ENCODE peak calls at places on chromosome 9, in seven cellular contexts. V, Z, H, C, K, T and S are unnamed samples.

GRCh38 chr9:92654481-92655301 is 15.2 kb downstream of the IPPK start:
- DNase-seq in V (no peak), Z (peak), H (no peak), C (no peak), K (no peak), T (no peak), S (no peak)

GRCh38 chr9:99824378-99825157 is 2.9 kb downstream of the NR4A3 start:
- DNase-seq in V (peak), Z (peak), H (peak), C (peak), K (peak), T (no peak), S (peak)

GRCh38 chr9:25677301-25678146 is 720 bp downstream of the TUSC1 start:
- DNase-seq in V (peak), Z (peak), H (peak), C (no peak), K (peak), T (peak), S (no peak)

GRCh38 chr9:95920024-95920423 is 44.5 kb downstream of the ERCC6L2 start:
- DNase-seq in V (no peak), Z (no peak), H (no peak), C (no peak), K (no peak), T (no peak), S (no peak)

GRCh38 chr9:124779368-124780059 is 2.6 kb downstream of the OLFML2A start:
- DNase-seq in V (peak), Z (no peak), H (no peak), C (no peak), K (peak), T (peak), S (no peak)

GRCh38 chr9:103364753-103365152 is 369.6 kb downstream of the CYLC2 start:
- DNase-seq in V (no peak), Z (no peak), H (no peak), C (no peak), K (peak), T (peak), S (no peak)

GRCh38 chr9:87007711-87008360 is 60.5 kb upstream of the GAS1 start:
- DNase-seq in V (no peak), Z (no peak), H (no peak), C (no peak), K (peak), T (no peak), S (no peak)

GRCh38 chr9:96567203-96567700 is 52.4 kb downstream of the CDC14B start:
- DNase-seq in V (no peak), Z (no peak), H (no peak), C (no peak), K (peak), T (no peak), S (no peak)

GRCh38 chr9:98597372-98597771 is 111.4 kb downstream of the GABBR2 start:
- DNase-seq in V (no peak), Z (no peak), H (no peak), C (no peak), K (peak), T (no peak), S (no peak)

GRCh38 chr9:12718482-12719026 is 25.4 kb downstream of the TYRP1 start:
- DNase-seq in V (no peak), Z (no peak), H (peak), C (no peak), K (peak), T (no peak), S (no peak)

GRCh38 chr9:86892576-86892975 is 54.7 kb downstream of the GAS1 start:
- DNase-seq in V (no peak), Z (no peak), H (no peak), C (no peak), K (peak), T (no peak), S (no peak)

GRCh38 chr9:7452378-7452777 is 347.2 kb downstream of the DMAC1 start:
- DNase-seq in V (no peak), Z (no peak), H (no peak), C (no peak), K (no peak), T (no peak), S (no peak)

GRCh38 chr9:77714077-77714549 is 66.0 kb upstream of the GNA14 start:
- DNase-seq in V (no peak), Z (no peak), H (no peak), C (no peak), K (no peak), T (no peak), S (no peak)

GRCh38 chr9:129121483-129121882 is 10.3 kb downstream of the PTPA start:
- DNase-seq in V (no peak), Z (no peak), H (no peak), C (no peak), K (peak), T (no peak), S (no peak)

GRCh38 chr9:76419782-76420380 is 25.7 kb upstream of the RFK start:
- DNase-seq in V (no peak), Z (no peak), H (no peak), C (no peak), K (peak), T (peak), S (no peak)
- TF ChIP-seq CTCF in V (no peak), Z (peak), H (peak), C (peak), K (peak), T (peak), S (peak)

GRCh38 chr9:90857103-90857502 is 55.5 kb downstream of the SYK start:
- DNase-seq in V (no peak), Z (no peak), H (no peak), C (no peak), K (no peak), T (no peak), S (no peak)

GRCh38 chr9:90855208-90856000 is 53.8 kb downstream of the SYK start:
- DNase-seq in V (no peak), Z (no peak), H (no peak), C (no peak), K (no peak), T (no peak), S (no peak)

GRCh38 chr9:90851444-90851843 is 49.8 kb downstream of the SYK start:
- DNase-seq in V (no peak), Z (no peak), H (no peak), C (no peak), K (no peak), T (no peak), S (no peak)

GRCh38 chr9:90853945-90854344 is 52.3 kb downstream of the SYK start:
- DNase-seq in V (no peak), Z (no peak), H (no peak), C (no peak), K (no peak), T (no peak), S (no peak)

GRCh38 chr9:90854637-90855036 is 53.0 kb downstream of the SYK start:
- DNase-seq in V (no peak), Z (no peak), H (no peak), C (no peak), K (no peak), T (no peak), S (no peak)
- TF ChIP-seq CTCF in V (no peak), Z (no peak), H (no peak), C (no peak), K (no peak), T (no peak), S (no peak)

DNA sequence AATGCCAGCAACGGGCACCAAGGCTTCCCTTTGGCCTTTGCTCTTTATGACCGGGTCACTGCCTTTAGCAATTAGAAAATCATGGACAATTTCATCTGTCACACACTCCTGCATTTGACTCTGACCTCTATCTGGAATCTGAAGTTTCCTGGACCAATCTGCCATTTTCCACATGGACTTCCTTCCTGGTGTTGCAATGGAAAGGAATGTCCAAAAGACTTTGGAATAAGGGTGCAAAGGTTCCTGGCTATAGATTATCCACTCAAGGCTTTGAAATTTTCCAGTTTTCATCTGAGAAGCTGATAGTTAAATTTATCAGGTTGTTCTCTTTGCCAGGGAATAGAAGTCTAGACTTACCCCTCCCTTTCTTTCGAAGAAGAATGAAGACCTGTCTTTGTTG is 523.1 kb upstream of the ZNF462 start:
- DNase-seq in V (no peak), Z (no peak), H (no peak), C (no peak), K (no peak), T (no peak), S (no peak)
- TF ChIP-seq CTCF in V (no peak), Z (no peak), H (no peak), C (no peak), K (no peak), T (no peak), S (no peak)

GRCh38 chr9:120711841-120712538 is 2.3 kb downstream of the MEGF9 start:
- DNase-seq in V (no peak), Z (no peak), H (no peak), C (no peak), K (no peak), T (peak), S (no peak)

GRCh38 chr9:120712539-120713031 is 1.7 kb downstream of the MEGF9 start:
- DNase-seq in V (no peak), Z (no peak), H (no peak), C (no peak), K (no peak), T (peak), S (no peak)

GRCh38 chr9:120713257-120714087 is 798 bp downstream of the MEGF9 start:
- DNase-seq in V (no peak), Z (peak), H (peak), C (peak), K (no peak), T (no peak), S (no peak)

GRCh38 chr9:120710110-120710981 is 3.9 kb downstream of the MEGF9 start:
- DNase-seq in V (no peak), Z (no peak), H (no peak), C (no peak), K (no peak), T (peak), S (peak)

GRCh38 chr9:120711354-120711753 is 2.9 kb downstream of the MEGF9 start:
- DNase-seq in V (no peak), Z (no peak), H (no peak), C (no peak), K (no peak), T (peak), S (no peak)
- TF ChIP-seq CTCF in V (no peak), Z (no peak), H (no peak), C (no peak), K (no peak), T (no peak), S (no peak)

GRCh38 chr9:134068742-134069535 is 1.1 kb upstream of the BRD3 start:
- DNase-seq in V (peak), Z (peak), H (peak), C (no peak), K (peak), T (no peak), S (no peak)
- TF ChIP-seq CTCF in V (no peak), Z (no peak), H (no peak), C (no peak), K (no peak), T (no peak), S (no peak)

DNA sequence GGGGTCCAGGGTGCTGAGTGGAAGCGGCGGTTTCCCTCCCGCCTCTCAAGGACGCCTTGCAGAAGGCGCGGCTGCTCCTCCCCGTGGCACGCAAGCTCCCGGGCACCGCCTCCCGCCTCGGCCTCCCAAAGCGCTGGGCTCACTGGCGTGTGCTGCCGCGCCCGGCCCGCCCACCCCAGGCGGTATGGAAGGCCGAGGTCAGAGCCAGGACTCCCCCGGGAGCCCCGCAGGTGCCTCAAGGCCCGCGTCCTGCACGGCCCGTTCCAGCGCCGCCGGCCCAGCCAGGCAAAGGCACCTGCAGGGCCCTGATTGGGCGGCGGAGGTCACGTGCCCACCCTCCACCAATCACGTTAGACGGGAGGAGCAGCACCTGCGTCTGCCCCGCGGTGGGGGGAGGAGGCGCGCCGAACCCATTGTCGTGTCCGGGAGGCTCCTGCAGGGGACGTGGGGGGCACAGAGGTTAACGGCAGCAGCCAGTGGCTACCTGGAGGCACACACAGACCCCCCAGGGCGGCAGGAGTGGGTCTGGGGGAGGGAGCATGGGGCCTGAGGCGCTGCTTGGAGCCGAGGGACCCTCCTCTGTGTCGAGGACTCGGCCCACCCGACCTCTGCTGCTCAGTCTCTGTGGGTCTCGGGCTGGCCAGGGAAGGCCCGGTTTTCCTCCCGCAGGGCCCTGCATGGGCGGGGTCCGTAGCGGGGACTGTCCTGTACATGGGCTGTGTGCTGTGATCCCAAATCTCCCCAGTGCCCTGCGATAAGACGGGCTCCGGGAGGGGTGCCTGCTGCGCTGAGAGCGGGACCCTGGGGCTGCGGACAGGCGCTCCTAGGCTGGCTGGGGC is 2.0 kb upstream of the LCN12 start:
- DNase-seq in V (peak), Z (peak), H (peak), C (peak), K (peak), T (peak), S (peak)
- TF ChIP-seq CTCF in V (no peak), Z (no peak), H (no peak), C (peak), K (no peak), T (no peak), S (peak)

GRCh38 chr9:133664651-133665050 is 28.5 kb downstream of the DBH start:
- DNase-seq in V (no peak), Z (no peak), H (no peak), C (no peak), K (no peak), T (no peak), S (no peak)
- TF ChIP-seq CTCF in V (no peak), Z (no peak), H (no peak), C (no peak), K (no peak), T (no peak), S (no peak)

DNA sequence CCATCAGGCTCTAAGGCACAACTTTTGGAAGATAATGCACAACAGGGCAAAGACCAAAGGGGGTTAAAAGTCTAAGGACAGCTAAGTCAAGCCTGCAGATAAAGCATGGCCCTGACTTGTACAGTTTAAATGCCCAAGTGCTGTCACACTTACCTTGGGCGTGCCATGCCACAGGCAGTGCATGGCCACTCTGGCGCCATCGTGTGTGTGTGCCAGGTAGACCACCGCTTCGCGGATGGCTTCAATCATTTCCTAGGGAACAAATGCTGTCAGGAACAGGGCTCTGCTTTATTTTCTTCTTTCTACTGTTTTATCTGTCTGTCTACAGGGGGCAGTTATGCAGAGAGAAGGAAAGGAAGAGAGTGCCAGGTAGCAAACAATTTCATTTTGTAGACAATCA is 19.3 kb downstream of the PUM3 start:
- DNase-seq in V (no peak), Z (no peak), H (no peak), C (no peak), K (no peak), T (peak), S (no peak)
- TF ChIP-seq CTCF in V (no peak), Z (no peak), H (no peak), C (peak), K (peak), T (peak), S (no peak)